ENCODE peak calls at places on chromosome 11, in seven cellular contexts. One of them, this sample, is unnamed.

GRCh38 chr11:75275581-75275980 is 35.0 kb downstream of the TPBGL start:
- DNase-seq in SJSA1: no peak
- DNase-seq in AG10803: no peak
- DNase-seq in stimulated activated CD4-positive, alpha-beta T cell treated with anti-CD3 and anti-CD28 coated beads, Interleukin-2, amount 100 ng/mL, for 48 hours: peak
- DNase-seq in ureter: peak
- DNase-seq in colonic mucosa: peak
- DNase-seq in stimulated activated CD8-positive, alpha-beta memory T cell treated with anti-CD3 and anti-CD28 coated beads, Interleukin-7, amount 100 ng/mL, for 1 hour: peak
- DNase-seq in this sample: peak

GRCh38 chr11:60777572-60777971 is 7.6 kb upstream of the MS4A10 start:
- DNase-seq in colonic mucosa: no peak
- DNase-seq in stimulated activated CD4-positive, alpha-beta T cell treated with anti-CD3 and anti-CD28 coated beads, Interleukin-2, amount 100 ng/mL, for 48 hours: no peak
- DNase-seq in AG10803: peak
- DNase-seq in ureter: no peak
- DNase-seq in stimulated activated CD8-positive, alpha-beta memory T cell treated with anti-CD3 and anti-CD28 coated beads, Interleukin-7, amount 100 ng/mL, for 1 hour: no peak
- DNase-seq in SJSA1: peak
- DNase-seq in this sample: no peak

GRCh38 chr11:130894322-130895025 is 21.8 kb downstream of the SNX19 start:
- DNase-seq in colonic mucosa: peak
- DNase-seq in AG10803: peak
- DNase-seq in ureter: peak
- DNase-seq in stimulated activated CD8-positive, alpha-beta memory T cell treated with anti-CD3 and anti-CD28 coated beads, Interleukin-7, amount 100 ng/mL, for 1 hour: no peak
- DNase-seq in SJSA1: peak
- DNase-seq in stimulated activated CD4-positive, alpha-beta T cell treated with anti-CD3 and anti-CD28 coated beads, Interleukin-2, amount 100 ng/mL, for 48 hours: peak
- DNase-seq in this sample: peak

GRCh38 chr11:35583126-35583525 is 35.1 kb upstream of the FJX1 start:
- DNase-seq in ureter: no peak
- DNase-seq in colonic mucosa: no peak
- DNase-seq in AG10803: peak
- DNase-seq in stimulated activated CD4-positive, alpha-beta T cell treated with anti-CD3 and anti-CD28 coated beads, Interleukin-2, amount 100 ng/mL, for 48 hours: no peak
- DNase-seq in stimulated activated CD8-positive, alpha-beta memory T cell treated with anti-CD3 and anti-CD28 coated beads, Interleukin-7, amount 100 ng/mL, for 1 hour: no peak
- DNase-seq in SJSA1: peak
- DNase-seq in this sample: no peak

GRCh38 chr11:128582496-128583366 is 4.6 kb downstream of the ETS1 start:
- DNase-seq in stimulated activated CD4-positive, alpha-beta T cell treated with anti-CD3 and anti-CD28 coated beads, Interleukin-2, amount 100 ng/mL, for 48 hours: no peak
- DNase-seq in stimulated activated CD8-positive, alpha-beta memory T cell treated with anti-CD3 and anti-CD28 coated beads, Interleukin-7, amount 100 ng/mL, for 1 hour: no peak
- DNase-seq in ureter: peak
- DNase-seq in colonic mucosa: no peak
- DNase-seq in AG10803: peak
- DNase-seq in SJSA1: peak
- DNase-seq in this sample: no peak

GRCh38 chr11:26820739-26821138 is 98.9 kb upstream of the SLC5A12 start:
- DNase-seq in SJSA1: no peak
- DNase-seq in ureter: no peak
- DNase-seq in colonic mucosa: no peak
- DNase-seq in stimulated activated CD4-positive, alpha-beta T cell treated with anti-CD3 and anti-CD28 coated beads, Interleukin-2, amount 100 ng/mL, for 48 hours: no peak
- DNase-seq in AG10803: peak
- DNase-seq in stimulated activated CD8-positive, alpha-beta memory T cell treated with anti-CD3 and anti-CD28 coated beads, Interleukin-7, amount 100 ng/mL, for 1 hour: no peak
- DNase-seq in this sample: no peak

GRCh38 chr11:64292458-64293254 is 1.6 kb downstream of the KCNK4 start:
- DNase-seq in stimulated activated CD4-positive, alpha-beta T cell treated with anti-CD3 and anti-CD28 coated beads, Interleukin-2, amount 100 ng/mL, for 48 hours: no peak
- DNase-seq in AG10803: no peak
- DNase-seq in ureter: no peak
- DNase-seq in SJSA1: no peak
- DNase-seq in colonic mucosa: no peak
- DNase-seq in stimulated activated CD8-positive, alpha-beta memory T cell treated with anti-CD3 and anti-CD28 coated beads, Interleukin-7, amount 100 ng/mL, for 1 hour: no peak
- DNase-seq in this sample: no peak

GRCh38 chr11:19995131-19995530 is 165.1 kb downstream of the DBX1 start:
- DNase-seq in stimulated activated CD8-positive, alpha-beta memory T cell treated with anti-CD3 and anti-CD28 coated beads, Interleukin-7, amount 100 ng/mL, for 1 hour: no peak
- DNase-seq in AG10803: peak
- DNase-seq in stimulated activated CD4-positive, alpha-beta T cell treated with anti-CD3 and anti-CD28 coated beads, Interleukin-2, amount 100 ng/mL, for 48 hours: no peak
- DNase-seq in SJSA1: peak
- DNase-seq in colonic mucosa: no peak
- DNase-seq in ureter: no peak
- DNase-seq in this sample: no peak

GRCh38 chr11:2105536-2105935 is 33.7 kb downstream of the IGF2 start:
- DNase-seq in colonic mucosa: no peak
- DNase-seq in AG10803: no peak
- DNase-seq in stimulated activated CD8-positive, alpha-beta memory T cell treated with anti-CD3 and anti-CD28 coated beads, Interleukin-7, amount 100 ng/mL, for 1 hour: no peak
- DNase-seq in SJSA1: no peak
- DNase-seq in stimulated activated CD4-positive, alpha-beta T cell treated with anti-CD3 and anti-CD28 coated beads, Interleukin-2, amount 100 ng/mL, for 48 hours: no peak
- DNase-seq in ureter: no peak
- DNase-seq in this sample: no peak

GRCh38 chr11:45593992-45594391 is 71.4 kb downstream of the CHST1 start:
- DNase-seq in SJSA1: peak
- DNase-seq in ureter: no peak
- DNase-seq in stimulated activated CD8-positive, alpha-beta memory T cell treated with anti-CD3 and anti-CD28 coated beads, Interleukin-7, amount 100 ng/mL, for 1 hour: no peak
- DNase-seq in AG10803: no peak
- DNase-seq in colonic mucosa: no peak
- DNase-seq in stimulated activated CD4-positive, alpha-beta T cell treated with anti-CD3 and anti-CD28 coated beads, Interleukin-2, amount 100 ng/mL, for 48 hours: no peak
- DNase-seq in this sample: no peak

GRCh38 chr11:61349189-61349751 is 12.4 kb downstream of the CYB561A3 start:
- DNase-seq in stimulated activated CD4-positive, alpha-beta T cell treated with anti-CD3 and anti-CD28 coated beads, Interleukin-2, amount 100 ng/mL, for 48 hours: no peak
- DNase-seq in ureter: no peak
- DNase-seq in colonic mucosa: no peak
- DNase-seq in SJSA1: no peak
- DNase-seq in AG10803: no peak
- DNase-seq in stimulated activated CD8-positive, alpha-beta memory T cell treated with anti-CD3 and anti-CD28 coated beads, Interleukin-7, amount 100 ng/mL, for 1 hour: no peak
- DNase-seq in this sample: no peak

GRCh38 chr11:45900916-45901617 is 6.0 kb downstream of the FREY1 start:
- DNase-seq in colonic mucosa: no peak
- DNase-seq in SJSA1: no peak
- DNase-seq in stimulated activated CD8-positive, alpha-beta memory T cell treated with anti-CD3 and anti-CD28 coated beads, Interleukin-7, amount 100 ng/mL, for 1 hour: no peak
- DNase-seq in stimulated activated CD4-positive, alpha-beta T cell treated with anti-CD3 and anti-CD28 coated beads, Interleukin-2, amount 100 ng/mL, for 48 hours: no peak
- DNase-seq in ureter: no peak
- DNase-seq in AG10803: peak
- DNase-seq in this sample: no peak

GRCh38 chr11:11722861-11723260 is 101.1 kb upstream of the GALNT18 start:
- DNase-seq in ureter: no peak
- DNase-seq in SJSA1: no peak
- DNase-seq in stimulated activated CD4-positive, alpha-beta T cell treated with anti-CD3 and anti-CD28 coated beads, Interleukin-2, amount 100 ng/mL, for 48 hours: no peak
- DNase-seq in stimulated activated CD8-positive, alpha-beta memory T cell treated with anti-CD3 and anti-CD28 coated beads, Interleukin-7, amount 100 ng/mL, for 1 hour: no peak
- DNase-seq in AG10803: no peak
- DNase-seq in colonic mucosa: no peak
- DNase-seq in this sample: no peak

GRCh38 chr11:60184824-60185511 is 2.1 kb upstream of the MS4A6A start:
- DNase-seq in stimulated activated CD4-positive, alpha-beta T cell treated with anti-CD3 and anti-CD28 coated beads, Interleukin-2, amount 100 ng/mL, for 48 hours: no peak
- DNase-seq in SJSA1: no peak
- DNase-seq in colonic mucosa: no peak
- DNase-seq in ureter: no peak
- DNase-seq in AG10803: no peak
- DNase-seq in stimulated activated CD8-positive, alpha-beta memory T cell treated with anti-CD3 and anti-CD28 coated beads, Interleukin-7, amount 100 ng/mL, for 1 hour: no peak
- DNase-seq in this sample: no peak

GRCh38 chr11:47669856-47670255 is 27.5 kb upstream of the MTCH2 start:
- DNase-seq in stimulated activated CD4-positive, alpha-beta T cell treated with anti-CD3 and anti-CD28 coated beads, Interleukin-2, amount 100 ng/mL, for 48 hours: no peak
- DNase-seq in ureter: no peak
- DNase-seq in SJSA1: no peak
- DNase-seq in colonic mucosa: no peak
- DNase-seq in stimulated activated CD8-positive, alpha-beta memory T cell treated with anti-CD3 and anti-CD28 coated beads, Interleukin-7, amount 100 ng/mL, for 1 hour: no peak
- DNase-seq in AG10803: no peak
- DNase-seq in this sample: no peak

GRCh38 chr11:133945087-133945974 is 11.4 kb downstream of the IGSF9B start:
- DNase-seq in colonic mucosa: no peak
- DNase-seq in SJSA1: no peak
- DNase-seq in AG10803: peak
- DNase-seq in ureter: no peak
- DNase-seq in stimulated activated CD8-positive, alpha-beta memory T cell treated with anti-CD3 and anti-CD28 coated beads, Interleukin-7, amount 100 ng/mL, for 1 hour: peak
- DNase-seq in stimulated activated CD4-positive, alpha-beta T cell treated with anti-CD3 and anti-CD28 coated beads, Interleukin-2, amount 100 ng/mL, for 48 hours: peak
- DNase-seq in this sample: no peak

GRCh38 chr11:93225642-93226041 is 27.9 kb upstream of the SLC36A4 start:
- DNase-seq in colonic mucosa: no peak
- DNase-seq in SJSA1: no peak
- DNase-seq in ureter: no peak
- DNase-seq in stimulated activated CD4-positive, alpha-beta T cell treated with anti-CD3 and anti-CD28 coated beads, Interleukin-2, amount 100 ng/mL, for 48 hours: no peak
- DNase-seq in stimulated activated CD8-positive, alpha-beta memory T cell treated with anti-CD3 and anti-CD28 coated beads, Interleukin-7, amount 100 ng/mL, for 1 hour: no peak
- DNase-seq in AG10803: peak
- DNase-seq in this sample: no peak

GRCh38 chr11:34209809-34210208 is 104.4 kb downstream of the NAT10 start:
- DNase-seq in ureter: no peak
- DNase-seq in stimulated activated CD4-positive, alpha-beta T cell treated with anti-CD3 and anti-CD28 coated beads, Interleukin-2, amount 100 ng/mL, for 48 hours: no peak
- DNase-seq in SJSA1: no peak
- DNase-seq in stimulated activated CD8-positive, alpha-beta memory T cell treated with anti-CD3 and anti-CD28 coated beads, Interleukin-7, amount 100 ng/mL, for 1 hour: no peak
- DNase-seq in AG10803: no peak
- DNase-seq in colonic mucosa: no peak
- DNase-seq in this sample: no peak